ENCODE peak calls at places on chromosomes 3 and 15, in four cellular contexts. T is CD8-positive, alpha-beta T cell; D is NCI-H2081; V is NCI-H446. M is an unnamed sample.

GRCh38 chr3:123290962-123291361 is 89.2 kb downstream of the SEC22A start:
- DNase-seq in T (no peak), D (no peak), V (no peak), M (no peak)

GRCh38 chr3:46029953-46030543 is 2.8 kb upstream of the XCR1 start:
- DNase-seq in T (no peak), D (no peak), V (no peak), M (no peak)

GRCh38 chr3:43345877-43346276 is 59.5 kb downstream of the SNRK start:
- DNase-seq in T (no peak), D (no peak), V (no peak), M (no peak)

GRCh38 chr3:138089091-138089490 is 26.3 kb downstream of the DZIP1L start:
- DNase-seq in T (no peak), D (no peak), V (no peak), M (no peak)

GRCh38 chr15:25887870-25888269 is 24.7 kb upstream of the ATP10A start:
- DNase-seq in T (no peak), D (no peak), V (no peak), M (no peak)

GRCh38 chr3:179321585-179322322 is 1.1 kb upstream of the ZNF639 start:
- DNase-seq in T (no peak), D (peak), V (peak), M (no peak)

GRCh38 chr15:91867581-91868026 is 14.1 kb downstream of the SLCO3A1 start:
- DNase-seq in T (no peak), D (no peak), V (peak), M (no peak)

GRCh38 chr3:186176382-186176990 is 67.6 kb upstream of the ETV5 start:
- DNase-seq in T (no peak), D (no peak), V (no peak), M (no peak)

GRCh38 chr3:129207347-129207947 is 23.8 kb upstream of the CNBP start:
- DNase-seq in T (no peak), D (no peak), V (no peak), M (no peak)

GRCh38 chr3:129604942-129605592 is 1.4 kb downstream of the PLXND1 start:
- DNase-seq in T (no peak), D (no peak), V (no peak), M (peak)

GRCh38 chr15:82535566-82536408 is 4.5 kb downstream of the RPS17 start:
- DNase-seq in T (no peak), D (no peak), V (no peak), M (no peak)

M was measured in activated naive CD4-positive, alpha-beta T cell.